ENCODE peak calls at places on chromosome 16, in nine cellular contexts. One of them, this sample, is unnamed.
A peak's percentile ranks its signal among the peaks of the same experiment; 100 is the strongest.

GRCh38 chr16:80350066-80350465 is 190.7 kb upstream of the DYNLRB2 start:
- DNase-seq in stomach: no peak
- DNase-seq in GM06990: no peak
- DNase-seq in A549: no peak
- DNase-seq in cardiac fibroblast: no peak
- DNase-seq in AG04449: no peak
- DNase-seq in left ventricle myocardium inferior: no peak
- DNase-seq in right atrium auricular region: no peak
- DNase-seq in suprapubic skin: no peak
- DNase-seq in this sample: no peak

GRCh38 chr16:27464663-27465482 is 62.9 kb downstream of the IL21R start:
- DNase-seq in suprapubic skin: no peak
- DNase-seq in A549: no peak
- DNase-seq in cardiac fibroblast: no peak
- DNase-seq in AG04449: no peak
- DNase-seq in GM06990: no peak
- DNase-seq in right atrium auricular region: no peak
- DNase-seq in stomach: no peak
- DNase-seq in left ventricle myocardium inferior: no peak
- DNase-seq in this sample: no peak

GRCh38 chr16:9033125-9033830 is 58.2 kb upstream of the HAPSTR1 start:
- DNase-seq in right atrium auricular region: no peak
- DNase-seq in GM06990: no peak
- DNase-seq in stomach: peak; percentile 64
- DNase-seq in cardiac fibroblast: peak; percentile 75
- DNase-seq in AG04449: no peak
- DNase-seq in left ventricle myocardium inferior: no peak
- DNase-seq in suprapubic skin: no peak
- DNase-seq in A549: peak; percentile 83
- DNase-seq in this sample: no peak

GRCh38 chr16:11370084-11370931 is 25.0 kb downstream of the RMI2 start:
- DNase-seq in AG04449: no peak
- DNase-seq in A549: no peak
- DNase-seq in right atrium auricular region: no peak
- DNase-seq in suprapubic skin: no peak
- DNase-seq in left ventricle myocardium inferior: no peak
- DNase-seq in stomach: no peak
- DNase-seq in cardiac fibroblast: no peak
- DNase-seq in GM06990: peak; percentile 71
- DNase-seq in this sample: no peak

GRCh38 chr16:1090620-1091587 is 5.1 kb downstream of the C1QTNF8 start:
- DNase-seq in suprapubic skin: no peak
- DNase-seq in right atrium auricular region: no peak
- DNase-seq in AG04449: no peak
- DNase-seq in GM06990: no peak
- DNase-seq in stomach: no peak
- DNase-seq in cardiac fibroblast: no peak
- DNase-seq in A549: no peak
- DNase-seq in left ventricle myocardium inferior: peak; percentile 73
- DNase-seq in this sample: no peak

GRCh38 chr16:30609002-30609927 is 924 bp downstream of the ZNF689 start:
- DNase-seq in right atrium auricular region: no peak
- DNase-seq in AG04449: no peak
- DNase-seq in A549: no peak
- DNase-seq in GM06990: peak; percentile 65
- DNase-seq in suprapubic skin: peak; percentile 80
- DNase-seq in cardiac fibroblast: peak; percentile 54
- DNase-seq in left ventricle myocardium inferior: peak; percentile 49
- DNase-seq in stomach: peak; percentile 54
- DNase-seq in this sample: no peak

GRCh38 chr16:56339431-56340195 is 85.7 kb downstream of the AMFR start:
- DNase-seq in AG04449: no peak
- DNase-seq in A549: no peak
- DNase-seq in GM06990: no peak
- DNase-seq in stomach: no peak
- DNase-seq in right atrium auricular region: no peak
- DNase-seq in cardiac fibroblast: no peak
- DNase-seq in left ventricle myocardium inferior: no peak
- DNase-seq in suprapubic skin: no peak
- DNase-seq in this sample: no peak

GRCh38 chr16:65142276-65142675 is 20.4 kb upstream of the CDH11 start:
- DNase-seq in stomach: no peak
- DNase-seq in cardiac fibroblast: no peak
- DNase-seq in AG04449: no peak
- DNase-seq in A549: no peak
- DNase-seq in GM06990: no peak
- DNase-seq in left ventricle myocardium inferior: no peak
- DNase-seq in right atrium auricular region: no peak
- DNase-seq in suprapubic skin: no peak
- DNase-seq in this sample: no peak

GRCh38 chr16:83510906-83511305 is 296.9 kb upstream of the HSBP1 start:
- DNase-seq in AG04449: no peak
- DNase-seq in right atrium auricular region: no peak
- DNase-seq in left ventricle myocardium inferior: no peak
- DNase-seq in suprapubic skin: no peak
- DNase-seq in GM06990: no peak
- DNase-seq in cardiac fibroblast: no peak
- DNase-seq in stomach: no peak
- DNase-seq in A549: no peak
- DNase-seq in this sample: no peak

GRCh38 chr16:86082400-86083030 is 183.6 kb downstream of the IRF8 start:
- DNase-seq in suprapubic skin: peak; percentile 29
- DNase-seq in cardiac fibroblast: no peak
- DNase-seq in left ventricle myocardium inferior: no peak
- DNase-seq in stomach: no peak
- DNase-seq in A549: no peak
- DNase-seq in right atrium auricular region: no peak
- DNase-seq in AG04449: no peak
- DNase-seq in GM06990: no peak
- DNase-seq in this sample: no peak

GRCh38 chr16:35146723-35147458 is 1687.5 kb downstream of the TP53TG3F start:
- DNase-seq in GM06990: no peak
- DNase-seq in A549: no peak
- DNase-seq in stomach: no peak
- DNase-seq in cardiac fibroblast: no peak
- DNase-seq in right atrium auricular region: no peak
- DNase-seq in suprapubic skin: peak; percentile 46
- DNase-seq in left ventricle myocardium inferior: no peak
- DNase-seq in AG04449: no peak
- DNase-seq in this sample: no peak

GRCh38 chr16:27756206-27756970 is 206.4 kb downstream of the KATNIP start:
- DNase-seq in AG04449: no peak
- DNase-seq in cardiac fibroblast: no peak
- DNase-seq in suprapubic skin: no peak
- DNase-seq in stomach: no peak
- DNase-seq in left ventricle myocardium inferior: no peak
- DNase-seq in A549: no peak
- DNase-seq in GM06990: no peak
- DNase-seq in right atrium auricular region: no peak
- DNase-seq in this sample: no peak

GRCh38 chr16:84266451-84266850 is 26.6 kb upstream of the KCNG4 start:
- DNase-seq in cardiac fibroblast: peak; percentile 77
- DNase-seq in GM06990: no peak
- DNase-seq in right atrium auricular region: peak; percentile 62
- DNase-seq in stomach: no peak
- DNase-seq in A549: peak; percentile 88
- DNase-seq in suprapubic skin: no peak
- DNase-seq in AG04449: no peak
- DNase-seq in left ventricle myocardium inferior: peak; percentile 35
- DNase-seq in this sample: no peak

GRCh38 chr16:88456356-88457292 is 3.5 kb downstream of the ZFPM1 start:
- DNase-seq in suprapubic skin: no peak
- DNase-seq in cardiac fibroblast: no peak
- DNase-seq in left ventricle myocardium inferior: no peak
- DNase-seq in A549: no peak
- DNase-seq in right atrium auricular region: no peak
- DNase-seq in GM06990: no peak
- DNase-seq in stomach: no peak
- DNase-seq in AG04449: no peak
- DNase-seq in this sample: no peak

GRCh38 chr16:57775661-57776469 is 26.4 kb downstream of the KIFC3 start:
- DNase-seq in stomach: no peak
- DNase-seq in left ventricle myocardium inferior: no peak
- DNase-seq in suprapubic skin: no peak
- DNase-seq in cardiac fibroblast: peak; percentile 29
- DNase-seq in GM06990: no peak
- DNase-seq in AG04449: no peak
- DNase-seq in right atrium auricular region: no peak
- DNase-seq in A549: peak; percentile 60
- DNase-seq in this sample: no peak

GRCh38 chr16:28067604-28068382 is 4.3 kb upstream of the GSG1L start:
- DNase-seq in right atrium auricular region: no peak
- DNase-seq in suprapubic skin: no peak
- DNase-seq in GM06990: no peak
- DNase-seq in stomach: no peak
- DNase-seq in left ventricle myocardium inferior: no peak
- DNase-seq in A549: no peak
- DNase-seq in AG04449: peak; percentile 24
- DNase-seq in cardiac fibroblast: peak; percentile 64
- DNase-seq in this sample: no peak

GRCh38 chr16:89785523-89786155 is 30.8 kb downstream of the FANCA start:
- DNase-seq in left ventricle myocardium inferior: no peak
- DNase-seq in right atrium auricular region: no peak
- DNase-seq in stomach: no peak
- DNase-seq in A549: no peak
- DNase-seq in AG04449: no peak
- DNase-seq in GM06990: no peak
- DNase-seq in cardiac fibroblast: no peak
- DNase-seq in suprapubic skin: no peak
- DNase-seq in this sample: no peak

GRCh38 chr16:66427451-66427860 is 361 bp downstream of the BEAN1 start:
- DNase-seq in cardiac fibroblast: no peak
- DNase-seq in right atrium auricular region: no peak
- DNase-seq in left ventricle myocardium inferior: no peak
- DNase-seq in A549: no peak
- DNase-seq in GM06990: no peak
- DNase-seq in suprapubic skin: no peak
- DNase-seq in AG04449: no peak
- DNase-seq in stomach: no peak
- DNase-seq in this sample: no peak

DNA sequence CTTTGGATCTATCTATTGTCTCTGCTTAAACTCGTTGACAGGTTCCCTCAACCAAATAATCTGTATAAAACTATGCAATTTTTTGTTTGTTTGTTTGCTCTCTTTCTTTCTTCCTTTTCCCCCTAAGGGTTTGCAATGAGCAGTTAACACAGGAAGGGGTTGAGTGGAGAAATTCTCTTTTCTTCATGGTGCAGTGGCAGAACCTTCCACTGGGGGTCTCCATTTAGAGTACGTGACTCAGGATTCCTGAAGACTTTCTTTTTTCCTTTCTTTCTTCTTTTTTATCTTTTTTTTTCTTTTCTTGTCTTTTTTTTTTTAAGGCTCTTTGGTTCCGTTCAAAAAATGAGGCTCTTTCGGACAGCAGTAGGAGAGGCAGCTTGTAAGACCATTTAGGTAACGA is 19.5 kb upstream of the RBFOX1 start:
- DNase-seq in suprapubic skin: no peak
- DNase-seq in cardiac fibroblast: no peak
- DNase-seq in GM06990: no peak
- DNase-seq in left ventricle myocardium inferior: no peak
- DNase-seq in stomach: no peak
- DNase-seq in right atrium auricular region: no peak
- DNase-seq in A549: peak; percentile 10
- DNase-seq in AG04449: no peak
- DNase-seq in this sample: no peak
- TF ChIP-seq CTCF in suprapubic skin: no peak
- TF ChIP-seq CTCF in cardiac fibroblast: peak; percentile 19
- TF ChIP-seq CTCF in GM06990: peak; percentile 4
- TF ChIP-seq CTCF in left ventricle myocardium inferior: peak; percentile 70
- TF ChIP-seq CTCF in stomach: no peak
- TF ChIP-seq CTCF in right atrium auricular region: peak; percentile 55
- TF ChIP-seq CTCF in A549: peak; percentile 15
- TF ChIP-seq CTCF in AG04449: no peak
- TF ChIP-seq CTCF in this sample: no peak

GRCh38 chr16:22103371-22103890 is 11.1 kb downstream of the VWA3A start:
- DNase-seq in AG04449: no peak
- DNase-seq in suprapubic skin: no peak
- DNase-seq in GM06990: no peak
- DNase-seq in left ventricle myocardium inferior: no peak
- DNase-seq in cardiac fibroblast: no peak
- DNase-seq in A549: no peak
- DNase-seq in right atrium auricular region: no peak
- DNase-seq in stomach: no peak
- DNase-seq in this sample: no peak
- H3K4me3 ChIP-seq in AG04449: no peak overlapping the region
- H3K4me3 ChIP-seq in suprapubic skin: no peak overlapping the region
- H3K4me3 ChIP-seq in GM06990: no peak overlapping the region
- H3K4me3 ChIP-seq in left ventricle myocardium inferior: no peak overlapping the region
- H3K4me3 ChIP-seq in cardiac fibroblast: no peak overlapping the region
- H3K4me3 ChIP-seq in A549: no peak overlapping the region
- H3K4me3 ChIP-seq in right atrium auricular region: no peak overlapping the region
- H3K4me3 ChIP-seq in stomach: no peak overlapping the region
- H3K4me3 ChIP-seq in this sample: no peak overlapping the region

DNA sequence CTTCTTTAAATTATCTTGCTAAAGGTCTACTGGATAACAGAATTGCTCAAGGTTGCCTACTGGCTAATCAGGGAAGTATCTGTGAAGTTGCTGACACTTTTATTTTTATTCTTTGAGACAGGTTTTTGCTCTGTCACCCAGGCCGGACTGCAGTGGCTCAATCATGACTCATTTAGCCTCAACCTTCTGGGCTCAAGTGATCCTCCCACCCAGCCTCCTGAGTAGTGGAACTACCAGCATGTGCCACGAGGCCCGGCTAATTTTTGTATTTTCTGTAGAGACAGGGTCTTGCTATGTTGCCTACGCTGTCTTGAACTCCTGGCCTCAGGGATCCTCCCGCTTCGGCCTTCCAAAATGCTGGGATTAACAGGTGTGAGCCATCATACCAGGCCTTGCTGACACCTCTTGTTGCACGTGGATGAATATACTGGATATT is 43.1 kb downstream of the GLG1 start:
- DNase-seq in cardiac fibroblast: peak; percentile 33
- DNase-seq in right atrium auricular region: peak; percentile 63
- DNase-seq in suprapubic skin: no peak
- DNase-seq in left ventricle myocardium inferior: no peak
- DNase-seq in stomach: peak; percentile 33
- DNase-seq in GM06990: no peak
- DNase-seq in A549: peak; percentile 41
- DNase-seq in AG04449: no peak
- DNase-seq in this sample: no peak
- TF ChIP-seq CTCF in cardiac fibroblast: no peak
- TF ChIP-seq CTCF in right atrium auricular region: no peak
- TF ChIP-seq CTCF in suprapubic skin: no peak
- TF ChIP-seq CTCF in left ventricle myocardium inferior: no peak
- TF ChIP-seq CTCF in stomach: no peak
- TF ChIP-seq CTCF in GM06990: no peak
- TF ChIP-seq CTCF in A549: no peak
- TF ChIP-seq CTCF in AG04449: no peak
- TF ChIP-seq CTCF in this sample: no peak

DNA sequence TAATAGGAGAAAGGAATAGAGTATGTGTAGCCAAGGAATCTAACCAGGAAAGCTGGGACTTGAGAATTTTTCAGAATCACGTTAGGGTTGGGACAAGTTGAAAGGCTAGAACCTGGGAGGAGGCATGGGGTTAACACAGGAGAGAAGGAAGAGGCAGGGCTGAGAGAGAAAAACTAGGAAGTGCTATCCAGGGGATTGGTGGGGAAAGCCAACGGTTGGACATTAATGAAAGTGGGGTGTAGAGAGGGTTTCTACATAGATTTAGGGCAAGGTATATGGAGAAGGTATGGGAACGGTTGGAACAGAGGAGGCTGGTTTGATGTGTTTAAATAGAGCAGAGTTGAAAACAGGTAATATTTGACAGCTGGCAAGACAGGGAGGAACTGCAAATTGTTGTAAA is 2.7 kb downstream of the SRRM2 start:
- DNase-seq in right atrium auricular region: no peak
- DNase-seq in GM06990: no peak
- DNase-seq in suprapubic skin: no peak
- DNase-seq in A549: no peak
- DNase-seq in AG04449: no peak
- DNase-seq in left ventricle myocardium inferior: no peak
- DNase-seq in stomach: no peak
- DNase-seq in cardiac fibroblast: no peak
- DNase-seq in this sample: no peak
- H3K4me3 ChIP-seq in right atrium auricular region: peak overlapping the region; percentile 75
- H3K4me3 ChIP-seq in GM06990: peak overlapping the region; percentile 75
- H3K4me3 ChIP-seq in suprapubic skin: peak overlapping the region; percentile 58
- H3K4me3 ChIP-seq in A549: peak overlapping the region; percentile 75
- H3K4me3 ChIP-seq in AG04449: peak overlapping the region; percentile 32
- H3K4me3 ChIP-seq in left ventricle myocardium inferior: peak overlapping the region; percentile 82
- H3K4me3 ChIP-seq in stomach: peak overlapping the region; percentile 96
- H3K4me3 ChIP-seq in cardiac fibroblast: no peak overlapping the region
- H3K4me3 ChIP-seq in this sample: peak overlapping the region; percentile 91